ENCODE peak calls at places on chromosomes 11 and 22, in four cellular contexts. G is coronary artery, Y is fibroblast of the aortic adventitia, Q is HFF-Myc. A is an unnamed sample.

GRCh38 chr11:102493524-102493923 is 37.0 kb downstream of the MMP7 start:
- DNase-seq in Q (no peak), G (no peak), Y (no peak), A (peak)

GRCh38 chr22:41367039-41367679 is 14.6 kb upstream of the TEF start:
- DNase-seq in Q (peak), Y (peak), G (peak), A (peak)

GRCh38 chr11:64613648-64614047 is 22.6 kb downstream of the SLC22A12 start:
- DNase-seq in Y (no peak), G (no peak), Q (no peak), A (no peak)

GRCh38 chr11:35662061-35662648 is 420 bp upstream of the TRIM44 start:
- DNase-seq in Y (no peak), Q (no peak), G (no peak), A (no peak)

GRCh38 chr11:19242184-19242932 is 1.6 kb upstream of the E2F8 start:
- DNase-seq in Q (no peak), G (no peak), Y (no peak), A (no peak)

GRCh38 chr11:125165111-125165663 is 636 bp downstream of the PKNOX2 start:
- DNase-seq in Q (no peak), G (no peak), Y (peak), A (no peak)

GRCh38 chr11:114183041-114183511 is 113.1 kb upstream of the NNMT start:
- DNase-seq in G (no peak), Y (no peak), Q (no peak), A (no peak)

GRCh38 chr22:42799061-42799460 is 58.0 kb downstream of the ARFGAP3 start:
- DNase-seq in Q (no peak), Y (no peak), G (no peak), A (no peak)

GRCh38 chr11:71080239-71081097 is 171.9 kb downstream of the SHANK2 start:
- DNase-seq in G (no peak), Y (peak), Q (peak), A (peak)

GRCh38 chr11:64247729-64248531 is 1.2 kb upstream of the PPP1R14B start:
- DNase-seq in Y (no peak), G (no peak), Q (no peak), A (no peak)

GRCh38 chr11:44005956-44006355 is 41.8 kb upstream of the ACCSL start:
- DNase-seq in Y (no peak), Q (no peak), G (peak), A (no peak)

GRCh38 chr22:41589260-41589600 is 410 bp downstream of the PMM1 start:
- DNase-seq in Q (no peak), G (peak), Y (no peak), A (no peak)

GRCh38 chr11:131760191-131760951 is 390.0 kb downstream of the NTM start:
- DNase-seq in Y (peak), Q (peak), G (no peak), A (no peak)

GRCh38 chr22:17988800-17989513 is 35.4 kb downstream of the MICAL3 start:
- DNase-seq in Y (no peak), Q (no peak), G (no peak), A (no peak)

GRCh38 chr11:134727204-134727603 is 315.2 kb upstream of the B3GAT1 start:
- DNase-seq in Y (no peak), Q (no peak), G (no peak), A (no peak)

GRCh38 chr22:28923826-28924732 is 40.7 kb downstream of the ZNRF3 start:
- DNase-seq in G (no peak), Y (no peak), Q (no peak), A (no peak)

GRCh38 chr22:35369996-35370395 is 10.9 kb upstream of the HMOX1 start:
- DNase-seq in Y (no peak), Q (no peak), G (no peak), A (no peak)

GRCh38 chr22:32333769-32334639 is 23.7 kb upstream of the RFPL3 start:
- DNase-seq in Q (no peak), G (peak), Y (no peak), A (no peak)

GRCh38 chr11:1503708-1504104 is 17.1 kb upstream of the MOB2 start:
- DNase-seq in Q (no peak), G (no peak), Y (no peak), A (no peak)

GRCh38 chr11:1870721-1871466 is 18.0 kb downstream of the LSP1 start:
- DNase-seq in Q (no peak), G (no peak), Y (peak), A (no peak)

GRCh38 chr11:13051257-13051656 is 42.1 kb downstream of the RASSF10 start:
- DNase-seq in Y (no peak), Q (no peak), G (no peak), A (no peak)

GRCh38 chr11:67288198-67288451 is 978 bp upstream of the ANKRD13D start:
- DNase-seq in Y (no peak), G (no peak), Q (no peak), A (no peak)

GRCh38 chr11:45724145-45724544 is 58.7 kb upstream of the CHST1 start:
- DNase-seq in G (no peak), Q (no peak), Y (no peak), A (no peak)

GRCh38 chr22:19429950-19430889 is 1.3 kb downstream of the HIRA start:
- DNase-seq in G (no peak), Q (no peak), Y (peak), A (no peak)

GRCh38 chr11:2793781-2794418 is 91.7 kb downstream of the CDKN1C start:
- DNase-seq in G (peak), Q (no peak), Y (no peak), A (no peak)

DNA sequence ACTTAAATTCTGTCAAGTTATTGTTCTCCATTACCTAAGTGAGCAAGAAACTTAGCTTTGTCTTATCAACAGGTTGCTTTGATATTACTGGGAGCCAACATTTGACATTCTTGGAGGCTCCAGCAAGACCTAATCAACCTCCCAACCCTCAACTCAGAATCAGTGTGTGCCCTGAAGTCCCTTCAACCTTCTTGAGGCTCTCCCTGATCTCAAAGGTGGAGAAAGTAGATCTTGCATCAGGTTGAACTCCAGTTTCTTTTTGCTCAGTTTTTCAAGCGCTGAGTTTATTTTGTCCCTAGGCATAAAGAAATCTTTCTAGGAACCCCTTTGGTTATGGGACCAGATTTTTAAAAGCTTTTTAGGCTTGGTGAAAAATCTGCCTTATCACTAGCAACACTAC is 1.4 kb downstream of the FAM111A start:
- DNase-seq in Q (no peak), G (no peak), Y (peak), A (no peak)
- H3K4me3 ChIP-seq in Q (peak), G (peak), Y (peak), A (peak)

DNA sequence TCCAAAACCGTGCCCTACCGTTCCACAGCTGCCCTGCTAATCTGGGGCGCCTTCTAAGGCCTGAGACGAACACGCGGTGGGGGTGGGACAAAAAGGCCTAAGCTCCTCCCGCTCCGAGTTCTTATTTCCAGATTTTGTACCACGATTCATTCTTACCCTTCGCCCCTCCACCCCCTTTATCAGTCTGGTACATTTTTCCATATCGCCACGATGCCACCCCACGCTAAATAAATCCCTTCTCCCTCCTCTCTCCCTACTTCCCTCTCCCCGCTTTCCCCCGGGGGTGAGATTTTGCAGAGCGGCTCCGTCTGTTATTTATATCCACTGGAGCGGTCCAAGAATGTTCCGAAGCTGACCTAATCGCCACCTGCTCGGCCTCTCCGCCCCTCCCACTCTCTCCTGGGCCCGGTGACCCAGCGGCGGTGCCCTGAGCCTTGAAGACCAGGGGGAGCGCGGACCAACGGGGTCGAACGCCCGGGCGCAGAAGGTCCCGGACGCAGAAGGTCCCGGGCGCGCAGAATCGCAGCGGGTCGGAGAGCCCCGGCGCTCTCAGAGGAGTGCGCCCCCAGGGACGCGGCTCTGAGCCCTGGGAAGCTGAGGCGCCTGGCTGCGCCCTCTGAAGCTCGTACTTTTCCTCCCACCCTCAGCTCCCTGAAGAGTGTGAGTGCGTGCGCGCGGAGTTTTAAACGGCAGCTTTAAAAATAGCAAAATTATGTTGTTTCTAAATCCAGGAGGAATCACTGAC is 875 bp upstream of the PACSIN3 start:
- DNase-seq in Q (no peak), Y (peak), G (peak), A (no peak)
- H3K4me3 ChIP-seq in Q (peak), Y (peak), G (peak), A (peak)

GRCh38 chr22:48663297-48663696 is 1164.4 kb downstream of the BRD1 start:
- DNase-seq in Y (no peak), Q (no peak), G (no peak), A (no peak)

GRCh38 chr22:48666620-48667019 is 1161.1 kb downstream of the BRD1 start:
- DNase-seq in G (no peak), Y (no peak), Q (no peak), A (no peak)

GRCh38 chr22:48665286-48666010 is 1162.2 kb downstream of the BRD1 start:
- DNase-seq in Q (no peak), G (no peak), Y (no peak), A (no peak)

GRCh38 chr22:48662476-48663150 is 1165.1 kb downstream of the BRD1 start:
- DNase-seq in G (no peak), Y (no peak), Q (no peak), A (no peak)

DNA sequence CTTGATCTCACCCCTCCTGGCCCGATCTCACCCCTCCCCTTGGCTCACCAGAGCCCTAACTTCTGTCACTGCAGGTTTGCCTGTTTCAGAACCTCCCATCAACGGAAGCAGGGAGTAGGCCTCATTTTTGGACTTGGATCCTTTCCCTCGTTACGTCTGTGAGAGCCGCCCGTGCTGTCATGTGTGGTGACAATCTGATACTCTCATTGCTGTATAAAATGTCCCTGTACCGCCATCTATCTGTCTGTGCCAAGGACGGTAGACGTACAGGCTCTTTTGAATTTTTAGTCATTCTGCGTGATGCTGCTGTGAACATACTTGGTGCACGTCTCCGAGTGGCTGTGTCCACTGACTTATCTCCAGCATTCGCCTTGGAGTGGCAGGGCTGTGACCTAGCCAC is 1163.1 kb downstream of the BRD1 start:
- DNase-seq in G (no peak), Q (no peak), Y (no peak), A (no peak)
- H3K4me3 ChIP-seq in G (no peak), Q (no peak), Y (no peak), A (no peak)

GRCh38 chr11:68980776-68981065 is at the start of gene MRGPRD:
- DNase-seq in Y (no peak), G (no peak), Q (no peak), A (no peak)
- H3K4me3 ChIP-seq in Y (no peak), G (no peak), Q (no peak), A (no peak)

DNA sequence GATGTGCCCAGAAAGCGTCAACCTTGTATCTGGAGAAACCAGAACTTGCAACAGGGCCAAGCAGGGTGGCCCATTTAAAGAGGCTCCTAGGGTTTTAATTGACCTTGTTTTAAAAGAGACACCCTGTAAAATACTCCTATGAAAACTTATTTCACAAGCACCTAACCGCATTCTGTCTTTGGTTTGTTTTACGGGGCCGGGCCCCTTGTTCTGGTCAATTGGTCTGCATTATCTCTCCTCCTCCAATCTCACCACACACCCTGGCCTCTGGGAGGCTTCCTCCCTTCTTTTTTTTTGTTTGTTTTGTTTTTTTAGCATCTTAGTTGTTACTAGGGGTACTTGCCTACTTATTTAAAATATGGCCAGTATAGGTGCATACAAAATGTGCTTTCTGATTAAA is 4.7 kb downstream of the EHF start:
- DNase-seq in G (no peak), Q (no peak), Y (no peak), A (no peak)
- H3K4me3 ChIP-seq in G (no peak), Q (no peak), Y (no peak), A (no peak)

GRCh38 chr11:117219995-117220394 is 11.9 kb downstream of the PCSK7 start:
- DNase-seq in Y (peak), G (no peak), Q (no peak), A (no peak)

GRCh38 chr11:117221775-117222517 is 9.9 kb downstream of the PCSK7 start:
- DNase-seq in G (peak), Q (no peak), Y (peak), A (no peak)

GRCh38 chr11:117219455-117219854 is 12.4 kb downstream of the PCSK7 start:
- DNase-seq in Q (no peak), G (peak), Y (no peak), A (no peak)

GRCh38 chr11:117220999-117221774 is 10.7 kb downstream of the PCSK7 start:
- DNase-seq in Q (no peak), G (no peak), Y (peak), A (no peak)

GRCh38 chr11:117220568-117220967 is 11.3 kb downstream of the PCSK7 start:
- DNase-seq in Y (no peak), G (peak), Q (no peak), A (no peak)
- H3K4me3 ChIP-seq in Y (no peak), G (peak), Q (no peak), A (no peak)

DNA sequence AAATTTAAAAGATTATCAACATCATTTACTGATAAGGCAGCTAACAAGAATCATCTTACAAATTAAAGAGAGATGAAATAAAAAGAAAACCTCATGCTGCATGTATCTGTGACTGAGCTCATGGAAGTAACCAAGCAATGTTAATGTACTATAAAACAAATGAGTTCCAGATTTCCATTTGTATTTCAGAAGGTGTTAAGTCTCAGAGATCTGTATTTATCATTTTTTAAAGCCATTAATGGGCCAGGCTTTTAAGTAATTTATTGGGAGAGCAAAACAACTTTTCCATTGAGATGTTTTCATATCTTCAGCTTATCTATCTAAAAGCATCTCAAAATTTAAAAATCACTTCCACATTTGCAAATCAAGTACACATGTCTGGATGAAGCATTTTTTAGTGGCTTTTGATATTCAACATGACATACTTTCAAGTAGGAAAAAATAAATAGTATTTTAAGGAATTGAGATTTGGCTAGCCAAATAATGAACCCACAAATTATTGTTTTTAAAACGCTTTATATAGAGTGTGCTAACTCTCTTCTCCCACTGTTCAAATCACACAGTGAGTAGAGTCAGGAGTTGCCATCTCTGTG is 17.9 kb upstream of the BBOX1 start:
- DNase-seq in Q (peak), Y (no peak), G (no peak), A (no peak)
- H3K4me3 ChIP-seq in Q (no peak), Y (no peak), G (no peak), A (no peak)

A was measured in epithelial cell of proximal tubule.